ENCODE peak calls at places on chromosomes 7 and 10, in seven cellular contexts. I is GM23338, B is cardiac muscle cell, E is MM.1S, J is mammary epithelial cell, O is Calu3, M is AG10803. W is an unnamed sample.

GRCh38 chr10:34031410-34031809 is 696.9 kb upstream of the NRP1 start:
- DNase-seq in O (no peak), E (no peak), I (no peak), B (no peak), M (peak; percentile 92), J (peak; percentile 6), W (no peak)

GRCh38 chr10:43952760-43953159 is 304.1 kb upstream of the ZNF32 start:
- DNase-seq in O (no peak), E (no peak), M (no peak), J (no peak), I (no peak), B (no peak), W (no peak)

GRCh38 chr7:143257501-143257900 is 5.7 kb upstream of the GSTK1 start:
- DNase-seq in E (no peak), I (no peak), O (no peak), J (peak; percentile 31), M (no peak), B (no peak), W (no peak)

GRCh38 chr7:102318482-102318971 is 31.9 kb downstream of the SH2B2 start:
- DNase-seq in E (no peak), M (no peak), J (peak; percentile 62), I (no peak), B (no peak), O (peak; percentile 21), W (no peak)

GRCh38 chr10:27252267-27253000 is 11.8 kb upstream of the ACBD5 start:
- DNase-seq in O (peak; percentile 95), E (peak; percentile 46), I (peak; percentile 86), M (peak; percentile 65), J (peak; percentile 32), B (no peak), W (no peak)

GRCh38 chr10:58334817-58335305 is at the start of gene UBE2D1:
- DNase-seq in I (peak; percentile 93), B (peak; percentile 87), O (peak; percentile 95), E (peak; percentile 87), M (peak; percentile 72), J (peak; percentile 74), W (peak; percentile 86)

GRCh38 chr7:1544896-1545416 is 11.0 kb downstream of the TMEM184A start:
- DNase-seq in B (no peak), J (no peak), M (no peak), I (no peak), E (no peak), O (no peak), W (no peak)

GRCh38 chr7:33050425-33051318 is 11.9 kb downstream of the NT5C3A start:
- DNase-seq in M (peak; percentile 54), I (peak; percentile 45), J (peak; percentile 35), B (peak; percentile 36), E (peak; percentile 54), O (peak; percentile 47), W (no peak)

GRCh38 chr10:79399242-79399831 is 46.1 kb downstream of the ZCCHC24 start:
- DNase-seq in B (peak; percentile 76), O (peak; percentile 42), I (peak; percentile 77), M (peak; percentile 98), E (no peak), J (peak; percentile 53), W (no peak)

GRCh38 chr10:71396084-71396713 is 521 bp upstream of the CDH23 start:
- DNase-seq in I (peak; percentile 91), J (no peak), O (peak; percentile 42), E (no peak), B (peak; percentile 89), M (no peak), W (peak; percentile 73)

GRCh38 chr10:127368101-127368500 is 171.7 kb upstream of the INSYN2A start:
- DNase-seq in M (no peak), B (no peak), J (no peak), I (no peak), O (no peak), E (no peak), W (no peak)

GRCh38 chr10:47314416-47314970 is 7.8 kb upstream of the GDF2 start:
- DNase-seq in O (no peak), M (no peak), J (no peak), I (no peak), E (no peak), B (no peak), W (no peak)

GRCh38 chr10:47311193-47311899 is 10.9 kb upstream of the GDF2 start:
- DNase-seq in B (no peak), I (no peak), M (no peak), O (peak; percentile 67), J (no peak), E (no peak), W (no peak)

GRCh38 chr10:47310090-47310505 is 10.1 kb downstream of the GDF10 start:
- DNase-seq in E (no peak), B (no peak), J (no peak), I (no peak), O (no peak), M (no peak), W (no peak)

GRCh38 chr10:47312663-47312995 is 9.6 kb upstream of the GDF2 start:
- DNase-seq in I (no peak), J (no peak), M (no peak), B (no peak), E (no peak), O (no peak), W (no peak)

DNA sequence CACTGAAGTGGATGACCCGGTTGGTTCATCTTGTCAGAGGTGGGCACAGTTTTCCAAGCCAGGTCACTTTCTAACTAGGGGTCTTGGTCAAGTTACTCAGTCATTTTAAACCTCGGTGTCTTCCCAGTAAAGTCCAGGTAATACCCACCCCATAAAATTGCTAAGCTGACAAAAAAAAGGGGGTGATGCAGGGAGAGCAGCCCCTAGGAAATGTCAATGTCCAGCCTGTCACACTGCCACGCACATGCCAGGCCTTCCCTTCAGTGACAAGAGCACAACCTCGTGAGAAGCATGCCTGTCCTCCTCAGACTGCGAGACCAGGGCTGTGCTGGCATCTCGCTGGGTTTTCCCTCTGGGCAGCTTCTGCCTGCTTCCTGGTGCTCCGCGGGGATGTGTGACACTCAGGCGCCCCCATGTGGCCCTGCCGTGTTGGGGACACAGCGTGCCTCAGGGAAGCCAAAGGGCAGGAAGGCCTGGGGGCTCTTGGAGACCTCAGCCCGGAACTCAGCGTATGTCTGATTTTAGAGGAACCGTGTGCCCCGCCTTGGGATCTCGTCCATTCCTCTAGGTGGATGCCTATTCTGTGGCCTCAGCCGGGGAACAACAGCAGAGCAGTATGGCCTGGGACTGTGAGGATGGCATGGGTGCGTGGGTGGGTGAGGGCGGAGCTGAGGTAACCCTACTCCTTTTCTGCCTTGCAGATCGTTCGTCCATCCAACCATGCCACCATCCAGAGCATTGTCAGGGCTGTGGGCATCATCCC is 10.2 kb upstream of the GDF2 start:
- DNase-seq in E (peak; percentile 73), O (peak; percentile 92), I (peak; percentile 91), B (peak; percentile 89), M (peak; percentile 72), J (peak; percentile 54), W (peak; percentile 80)
- TF ChIP-seq CTCF in E (peak; percentile 91), O (peak; percentile 84), I (peak; percentile 97), B (peak; percentile 97), M (peak; percentile 90), J (peak; percentile 96), W (peak; percentile 88)

DNA sequence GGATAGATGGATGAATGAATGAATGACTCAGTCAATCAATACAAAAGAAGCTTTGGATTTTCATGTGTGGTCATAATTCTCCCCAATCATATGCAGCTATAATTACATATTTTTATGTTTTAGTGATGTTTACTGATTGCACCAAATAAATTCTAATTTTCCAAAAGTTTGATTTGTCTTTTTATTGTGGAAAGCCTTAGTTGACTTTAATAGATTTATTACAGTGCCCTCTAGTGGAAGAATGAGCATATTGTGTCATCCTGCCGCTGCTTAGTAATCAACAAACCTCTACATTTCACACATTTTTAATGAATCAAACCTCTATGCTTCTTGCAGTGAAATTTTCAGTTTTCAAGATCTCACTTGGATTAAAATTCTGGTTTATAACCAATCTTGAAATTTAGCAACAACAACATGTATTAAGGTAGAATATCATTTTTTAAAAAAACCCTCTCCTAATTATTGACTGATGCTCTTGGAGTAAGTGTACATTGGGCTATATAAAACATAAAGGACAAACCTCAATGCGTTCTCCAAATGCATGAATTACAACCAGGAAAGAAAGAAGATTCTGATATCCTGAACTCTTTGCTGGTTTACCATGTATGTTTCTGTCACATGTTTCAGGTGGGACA is 55.6 kb upstream of the PNLIP start:
- DNase-seq in J (no peak), I (peak; percentile 76), M (peak; percentile 30), O (no peak), E (peak; percentile 48), B (peak; percentile 53), W (no peak)
- TF ChIP-seq CTCF in J (peak; percentile 56), I (peak; percentile 57), M (peak; percentile 66), O (peak; percentile 24), E (peak; percentile 70), B (peak; percentile 60), W (peak; percentile 94)

GRCh38 chr10:123323884-123324283 is 169.7 kb downstream of the BUB3 start:
- DNase-seq in O (no peak), B (no peak), E (no peak), M (no peak), J (no peak), I (no peak), W (no peak)
- TF ChIP-seq CTCF in O (no peak), B (no peak), E (no peak), M (no peak), J (no peak), I (no peak), W (no peak)

GRCh38 chr7:6444516-6445269 is 3.1 kb downstream of the DAGLB start:
- DNase-seq in E (no peak), M (no peak), O (no peak), I (no peak), B (no peak), J (no peak), W (no peak)

GRCh38 chr7:6447589-6448210 is at the start of gene DAGLB:
- DNase-seq in I (peak; percentile 97), E (peak; percentile 96), J (peak; percentile 87), B (peak; percentile 96), O (peak; percentile 98), M (peak; percentile 83), W (peak; percentile 97)

GRCh38 chr7:6451224-6451705 is 3.5 kb upstream of the DAGLB start:
- DNase-seq in J (no peak), M (no peak), O (no peak), B (no peak), E (no peak), I (no peak), W (no peak)

GRCh38 chr7:6446977-6447588 is 671 bp downstream of the DAGLB start:
- DNase-seq in E (peak; percentile 49), B (peak; percentile 62), I (peak; percentile 81), O (peak; percentile 88), M (peak; percentile 83), J (peak; percentile 87), W (no peak)

GRCh38 chr7:6448943-6449543 is 1.3 kb upstream of the DAGLB start:
- DNase-seq in M (no peak), E (no peak), O (no peak), B (no peak), J (no peak), I (peak; percentile 14), W (no peak)
- TF ChIP-seq CTCF in M (no peak), E (no peak), O (no peak), B (no peak), J (no peak), I (no peak), W (no peak)

W was measured in type B pancreatic cell.